ENCODE peak calls at places on chromosomes 4 and X, in eight cellular contexts. One of them, this sample, is unnamed.

GRCh38 chr4:40046311-40046980 is 10.2 kb upstream of the N4BP2 start:
- DNase-seq in GM23338: no peak
- DNase-seq in heart right ventricle: no peak
- DNase-seq in CD8-positive, alpha-beta T cell: no peak
- DNase-seq in upper lobe of right lung: no peak
- DNase-seq in SK-N-SH: no peak
- DNase-seq in ovary: peak; percentile 38
- DNase-seq in brain microvascular endothelial cell: peak; percentile 62
- DNase-seq in this sample: no peak

GRCh38 chr4:186449954-186450353 is 105.4 kb downstream of the MTNR1A start:
- DNase-seq in brain microvascular endothelial cell: no peak
- DNase-seq in GM23338: no peak
- DNase-seq in upper lobe of right lung: no peak
- DNase-seq in ovary: no peak
- DNase-seq in heart right ventricle: no peak
- DNase-seq in CD8-positive, alpha-beta T cell: no peak
- DNase-seq in SK-N-SH: no peak
- DNase-seq in this sample: no peak

GRCh38 chr4:139734201-139734874 is 68.7 kb downstream of the MGST2 start:
- DNase-seq in brain microvascular endothelial cell: no peak
- DNase-seq in SK-N-SH: no peak
- DNase-seq in heart right ventricle: no peak
- DNase-seq in upper lobe of right lung: no peak
- DNase-seq in GM23338: no peak
- DNase-seq in CD8-positive, alpha-beta T cell: no peak
- DNase-seq in ovary: peak; percentile 79
- DNase-seq in this sample: no peak

GRCh38 chrX:13235930-13236329 is 83.9 kb downstream of the ATXN3L start:
- DNase-seq in heart right ventricle: no peak
- DNase-seq in brain microvascular endothelial cell: no peak
- DNase-seq in ovary: no peak
- DNase-seq in GM23338: no peak
- DNase-seq in CD8-positive, alpha-beta T cell: no peak
- DNase-seq in SK-N-SH: no peak
- DNase-seq in upper lobe of right lung: no peak
- DNase-seq in this sample: no peak

GRCh38 chr4:111011458-111011857 is 388.6 kb upstream of the PITX2 start:
- DNase-seq in brain microvascular endothelial cell: no peak
- DNase-seq in GM23338: peak; percentile 12
- DNase-seq in heart right ventricle: no peak
- DNase-seq in ovary: no peak
- DNase-seq in SK-N-SH: no peak
- DNase-seq in upper lobe of right lung: no peak
- DNase-seq in CD8-positive, alpha-beta T cell: no peak
- DNase-seq in this sample: no peak

GRCh38 chr4:128528793-128529553 is 241.4 kb upstream of the PGRMC2 start:
- DNase-seq in heart right ventricle: no peak
- DNase-seq in SK-N-SH: no peak
- DNase-seq in upper lobe of right lung: no peak
- DNase-seq in GM23338: peak; percentile 88
- DNase-seq in CD8-positive, alpha-beta T cell: no peak
- DNase-seq in brain microvascular endothelial cell: peak; percentile 97
- DNase-seq in ovary: no peak
- DNase-seq in this sample: peak; percentile 38

GRCh38 chr4:53365121-53365485 is 758 bp downstream of the SCFD2 start:
- DNase-seq in brain microvascular endothelial cell: no peak
- DNase-seq in GM23338: peak; percentile 19
- DNase-seq in ovary: no peak
- DNase-seq in upper lobe of right lung: no peak
- DNase-seq in heart right ventricle: no peak
- DNase-seq in CD8-positive, alpha-beta T cell: no peak
- DNase-seq in SK-N-SH: peak; percentile 50
- DNase-seq in this sample: no peak

GRCh38 chr4:114250439-114250891 is 271.0 kb upstream of the ARSJ start:
- DNase-seq in SK-N-SH: no peak
- DNase-seq in ovary: no peak
- DNase-seq in CD8-positive, alpha-beta T cell: no peak
- DNase-seq in brain microvascular endothelial cell: no peak
- DNase-seq in upper lobe of right lung: no peak
- DNase-seq in heart right ventricle: no peak
- DNase-seq in GM23338: no peak
- DNase-seq in this sample: no peak

GRCh38 chrX:153333821-153334653 is at the start of gene ZNF275:
- DNase-seq in CD8-positive, alpha-beta T cell: peak; percentile 79
- DNase-seq in brain microvascular endothelial cell: peak; percentile 39
- DNase-seq in ovary: peak; percentile 84
- DNase-seq in SK-N-SH: peak; percentile 94
- DNase-seq in heart right ventricle: peak; percentile 82
- DNase-seq in upper lobe of right lung: peak; percentile 89
- DNase-seq in GM23338: peak; percentile 70
- DNase-seq in this sample: peak; percentile 74

GRCh38 chrX:35380808-35381700 is 417.1 kb upstream of the MAGEB16 start:
- DNase-seq in SK-N-SH: peak; percentile 16
- DNase-seq in upper lobe of right lung: no peak
- DNase-seq in heart right ventricle: no peak
- DNase-seq in brain microvascular endothelial cell: no peak
- DNase-seq in ovary: no peak
- DNase-seq in GM23338: peak; percentile 53
- DNase-seq in CD8-positive, alpha-beta T cell: no peak
- DNase-seq in this sample: no peak

GRCh38 chrX:132209527-132209926 is 9.7 kb downstream of the RAP2C start:
- DNase-seq in GM23338: no peak
- DNase-seq in CD8-positive, alpha-beta T cell: no peak
- DNase-seq in SK-N-SH: no peak
- DNase-seq in ovary: no peak
- DNase-seq in upper lobe of right lung: no peak
- DNase-seq in heart right ventricle: no peak
- DNase-seq in brain microvascular endothelial cell: no peak
- DNase-seq in this sample: no peak

GRCh38 chr4:103424853-103425252 is 226.7 kb upstream of the CENPE start:
- DNase-seq in ovary: no peak
- DNase-seq in heart right ventricle: no peak
- DNase-seq in CD8-positive, alpha-beta T cell: no peak
- DNase-seq in brain microvascular endothelial cell: no peak
- DNase-seq in SK-N-SH: no peak
- DNase-seq in upper lobe of right lung: no peak
- DNase-seq in GM23338: peak; percentile 29
- DNase-seq in this sample: peak; percentile 24

GRCh38 chrX:38215141-38215540 is 5.5 kb downstream of the SRPX start:
- DNase-seq in ovary: no peak
- DNase-seq in upper lobe of right lung: no peak
- DNase-seq in GM23338: no peak
- DNase-seq in SK-N-SH: no peak
- DNase-seq in brain microvascular endothelial cell: no peak
- DNase-seq in CD8-positive, alpha-beta T cell: no peak
- DNase-seq in heart right ventricle: no peak
- DNase-seq in this sample: no peak

GRCh38 chr4:24754586-24754985 is 40.8 kb upstream of the SOD3 start:
- DNase-seq in upper lobe of right lung: no peak
- DNase-seq in heart right ventricle: no peak
- DNase-seq in CD8-positive, alpha-beta T cell: no peak
- DNase-seq in GM23338: no peak
- DNase-seq in brain microvascular endothelial cell: no peak
- DNase-seq in SK-N-SH: no peak
- DNase-seq in ovary: no peak
- DNase-seq in this sample: no peak

GRCh38 chrX:136823175-136823574 is 42.4 kb upstream of the ARHGEF6 start:
- DNase-seq in upper lobe of right lung: no peak
- DNase-seq in brain microvascular endothelial cell: peak; percentile 5
- DNase-seq in ovary: no peak
- DNase-seq in GM23338: no peak
- DNase-seq in CD8-positive, alpha-beta T cell: no peak
- DNase-seq in SK-N-SH: no peak
- DNase-seq in heart right ventricle: no peak
- DNase-seq in this sample: no peak

GRCh38 chr4:143025111-143025704 is 159.5 kb upstream of the USP38 start:
- DNase-seq in SK-N-SH: no peak
- DNase-seq in ovary: peak; percentile 27
- DNase-seq in heart right ventricle: no peak
- DNase-seq in brain microvascular endothelial cell: peak; percentile 17
- DNase-seq in CD8-positive, alpha-beta T cell: no peak
- DNase-seq in GM23338: peak; percentile 65
- DNase-seq in upper lobe of right lung: no peak
- DNase-seq in this sample: peak; percentile 37

GRCh38 chr4:89283226-89283974 is 24.2 kb downstream of the GPRIN3 start:
- DNase-seq in heart right ventricle: no peak
- DNase-seq in ovary: no peak
- DNase-seq in SK-N-SH: no peak
- DNase-seq in upper lobe of right lung: no peak
- DNase-seq in CD8-positive, alpha-beta T cell: peak; percentile 50
- DNase-seq in brain microvascular endothelial cell: peak; percentile 11
- DNase-seq in GM23338: no peak
- DNase-seq in this sample: no peak

GRCh38 chrX:74925210-74926088 is at the start of gene NEXMIF:
- DNase-seq in upper lobe of right lung: no peak
- DNase-seq in brain microvascular endothelial cell: no peak
- DNase-seq in CD8-positive, alpha-beta T cell: peak; percentile 22
- DNase-seq in heart right ventricle: no peak
- DNase-seq in SK-N-SH: peak; percentile 77
- DNase-seq in ovary: peak; percentile 24
- DNase-seq in GM23338: peak; percentile 69
- DNase-seq in this sample: peak; percentile 26

GRCh38 chr4:109266236-109266635 is 36.2 kb downstream of the COL25A1 start:
- DNase-seq in ovary: no peak
- DNase-seq in GM23338: no peak
- DNase-seq in brain microvascular endothelial cell: no peak
- DNase-seq in heart right ventricle: no peak
- DNase-seq in SK-N-SH: no peak
- DNase-seq in upper lobe of right lung: no peak
- DNase-seq in CD8-positive, alpha-beta T cell: no peak
- DNase-seq in this sample: no peak

GRCh38 chr4:137510866-137511265 is 21.4 kb downstream of the PCDH18 start:
- DNase-seq in GM23338: peak; percentile 62
- DNase-seq in heart right ventricle: no peak
- DNase-seq in upper lobe of right lung: no peak
- DNase-seq in CD8-positive, alpha-beta T cell: no peak
- DNase-seq in ovary: peak; percentile 36
- DNase-seq in brain microvascular endothelial cell: peak; percentile 88
- DNase-seq in SK-N-SH: no peak
- DNase-seq in this sample: no peak

GRCh38 chrX:79138658-79139241 is 5.7 kb upstream of the GPR174 start:
- DNase-seq in SK-N-SH: no peak
- DNase-seq in upper lobe of right lung: no peak
- DNase-seq in ovary: no peak
- DNase-seq in brain microvascular endothelial cell: no peak
- DNase-seq in GM23338: no peak
- DNase-seq in CD8-positive, alpha-beta T cell: no peak
- DNase-seq in heart right ventricle: no peak
- DNase-seq in this sample: no peak

GRCh38 chrX:118948270-118948669 is 26.1 kb upstream of the LONRF3 start:
- DNase-seq in GM23338: no peak
- DNase-seq in SK-N-SH: no peak
- DNase-seq in upper lobe of right lung: no peak
- DNase-seq in ovary: no peak
- DNase-seq in brain microvascular endothelial cell: no peak
- DNase-seq in CD8-positive, alpha-beta T cell: no peak
- DNase-seq in heart right ventricle: no peak
- DNase-seq in this sample: no peak

GRCh38 chrX:41561045-41561444 is 113.9 kb downstream of the NYX start:
- DNase-seq in CD8-positive, alpha-beta T cell: peak; percentile 16
- DNase-seq in upper lobe of right lung: no peak
- DNase-seq in GM23338: no peak
- DNase-seq in ovary: peak; percentile 33
- DNase-seq in heart right ventricle: no peak
- DNase-seq in SK-N-SH: no peak
- DNase-seq in brain microvascular endothelial cell: peak; percentile 86
- DNase-seq in this sample: no peak

GRCh38 chr4:159374749-159375535 is 272.1 kb downstream of the RAPGEF2 start:
- DNase-seq in brain microvascular endothelial cell: no peak
- DNase-seq in upper lobe of right lung: no peak
- DNase-seq in SK-N-SH: no peak
- DNase-seq in GM23338: no peak
- DNase-seq in CD8-positive, alpha-beta T cell: no peak
- DNase-seq in heart right ventricle: no peak
- DNase-seq in ovary: no peak
- DNase-seq in this sample: no peak

DNA sequence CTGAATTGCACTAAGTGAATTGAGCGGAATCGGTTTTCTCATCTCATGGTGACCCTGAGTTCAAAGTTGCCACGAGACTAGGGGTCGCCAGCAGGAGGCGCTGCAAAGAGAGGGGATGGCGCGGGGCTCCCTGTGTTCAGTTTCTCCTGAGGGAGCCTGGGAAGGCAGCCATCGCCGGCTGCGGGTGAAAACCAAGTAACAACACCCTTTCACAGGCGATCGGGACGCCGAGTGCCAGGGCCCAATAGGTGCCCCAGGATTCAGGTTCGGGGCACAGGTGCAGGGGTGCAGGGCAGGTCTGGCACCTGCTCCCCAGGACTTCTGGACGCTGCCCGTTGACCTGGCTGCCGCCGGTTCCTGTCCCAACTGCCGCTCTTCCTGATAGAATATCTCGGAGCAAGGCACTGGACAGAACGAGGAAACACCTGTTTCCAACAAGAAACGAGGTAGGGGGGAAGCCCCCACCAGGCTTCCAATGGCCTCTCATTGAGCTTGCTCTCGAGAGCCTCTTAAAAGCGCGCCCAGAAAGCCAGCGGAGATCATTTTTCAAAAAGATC is 1.1 kb upstream of the FGF16 start:
- DNase-seq in CD8-positive, alpha-beta T cell: no peak
- DNase-seq in ovary: no peak
- DNase-seq in heart right ventricle: peak; percentile 15
- DNase-seq in brain microvascular endothelial cell: no peak
- DNase-seq in upper lobe of right lung: peak; percentile 61
- DNase-seq in SK-N-SH: no peak
- DNase-seq in GM23338: peak; percentile 54
- DNase-seq in this sample: peak; percentile 37
- H3K4me3 ChIP-seq in CD8-positive, alpha-beta T cell: no peak overlapping the region
- H3K4me3 ChIP-seq in ovary: no peak overlapping the region
- H3K4me3 ChIP-seq in heart right ventricle: peak overlapping the region; percentile 45
- H3K4me3 ChIP-seq in brain microvascular endothelial cell: peak overlapping the region; percentile 40
- H3K4me3 ChIP-seq in upper lobe of right lung: peak overlapping the region; percentile 36
- H3K4me3 ChIP-seq in SK-N-SH: no peak overlapping the region
- H3K4me3 ChIP-seq in GM23338: peak overlapping the region; percentile 65
- H3K4me3 ChIP-seq in this sample: peak overlapping the region; percentile 38

GRCh38 chr4:94532016-94532789 is 80.5 kb downstream of the PDLIM5 start:
- DNase-seq in GM23338: no peak
- DNase-seq in SK-N-SH: no peak
- DNase-seq in ovary: no peak
- DNase-seq in upper lobe of right lung: no peak
- DNase-seq in CD8-positive, alpha-beta T cell: no peak
- DNase-seq in heart right ventricle: no peak
- DNase-seq in brain microvascular endothelial cell: peak; percentile 65
- DNase-seq in this sample: no peak
- H3K27ac ChIP-seq in GM23338: no peak overlapping the region
- H3K27ac ChIP-seq in SK-N-SH: no peak overlapping the region
- H3K27ac ChIP-seq in ovary: no peak overlapping the region
- H3K27ac ChIP-seq in upper lobe of right lung: no peak overlapping the region
- H3K27ac ChIP-seq in CD8-positive, alpha-beta T cell: no peak overlapping the region
- H3K27ac ChIP-seq in heart right ventricle: peak overlapping the region; percentile 41
- H3K27ac ChIP-seq in brain microvascular endothelial cell: peak overlapping the region; percentile 68
- H3K27ac ChIP-seq in this sample: no peak overlapping the region

GRCh38 chr4:61200195-61200990 is at the start of gene ADGRL3:
- DNase-seq in GM23338: peak; percentile 93
- DNase-seq in ovary: no peak
- DNase-seq in upper lobe of right lung: no peak
- DNase-seq in CD8-positive, alpha-beta T cell: no peak
- DNase-seq in heart right ventricle: peak; percentile 41
- DNase-seq in SK-N-SH: peak; percentile 81
- DNase-seq in brain microvascular endothelial cell: no peak
- DNase-seq in this sample: peak; percentile 83
- H3K4me3 ChIP-seq in GM23338: peak within 1 kb of the TSS; percentile 82
- H3K4me3 ChIP-seq in ovary: peak within 1 kb of the TSS; percentile 42
- H3K4me3 ChIP-seq in upper lobe of right lung: peak within 1 kb of the TSS; percentile 52
- H3K4me3 ChIP-seq in CD8-positive, alpha-beta T cell: no peak within 1 kb of the TSS
- H3K4me3 ChIP-seq in heart right ventricle: peak within 1 kb of the TSS; percentile 65
- H3K4me3 ChIP-seq in SK-N-SH: peak within 1 kb of the TSS; percentile 51
- H3K4me3 ChIP-seq in brain microvascular endothelial cell: peak within 1 kb of the TSS; percentile 66
- H3K4me3 ChIP-seq in this sample: peak within 1 kb of the TSS; percentile 11

GRCh38 chr4:184833046-184833838 is 7.5 kb upstream of the ACSL1 start:
- DNase-seq in GM23338: peak; percentile 16
- DNase-seq in heart right ventricle: no peak
- DNase-seq in ovary: no peak
- DNase-seq in SK-N-SH: no peak
- DNase-seq in brain microvascular endothelial cell: no peak
- DNase-seq in CD8-positive, alpha-beta T cell: no peak
- DNase-seq in upper lobe of right lung: no peak
- DNase-seq in this sample: no peak
- H3K27ac ChIP-seq in GM23338: no peak overlapping the region
- H3K27ac ChIP-seq in heart right ventricle: no peak overlapping the region
- H3K27ac ChIP-seq in ovary: no peak overlapping the region
- H3K27ac ChIP-seq in SK-N-SH: no peak overlapping the region
- H3K27ac ChIP-seq in brain microvascular endothelial cell: no peak overlapping the region
- H3K27ac ChIP-seq in CD8-positive, alpha-beta T cell: no peak overlapping the region
- H3K27ac ChIP-seq in upper lobe of right lung: no peak overlapping the region
- H3K27ac ChIP-seq in this sample: peak overlapping the region; percentile 68